ENCODE peak calls at places on chromosomes 16 and 17, in four cellular contexts. One of them, this sample, is unnamed.
A peak's percentile ranks its signal among the peaks of the same experiment; 100 is the strongest.

GRCh38 chr17:81570896-81571453 is 18.8 kb upstream of the FAAP100 start:
- DNase-seq in DND-41: no peak
- DNase-seq in A549: no peak
- DNase-seq in endodermal cell: no peak
- DNase-seq in this sample: no peak

GRCh38 chr16:85996843-85997242 is 97.9 kb downstream of the IRF8 start:
- DNase-seq in endodermal cell: peak; percentile 15
- DNase-seq in DND-41: no peak
- DNase-seq in A549: no peak
- DNase-seq in this sample: no peak

GRCh38 chr17:40560592-40561293 is 4.5 kb downstream of the CCR7 start:
- DNase-seq in A549: no peak
- DNase-seq in DND-41: peak; percentile 70
- DNase-seq in endodermal cell: no peak
- DNase-seq in this sample: no peak

GRCh38 chr17:17495448-17496188 is 577 bp downstream of the RASD1 start:
- DNase-seq in A549: no peak
- DNase-seq in DND-41: no peak
- DNase-seq in endodermal cell: peak; percentile 90
- DNase-seq in this sample: peak; percentile 52

GRCh38 chr17:79793924-79794304 is 3.0 kb downstream of the CBX8 start:
- DNase-seq in A549: peak; percentile 87
- DNase-seq in DND-41: no peak
- DNase-seq in endodermal cell: peak; percentile 94
- DNase-seq in this sample: no peak

GRCh38 chr17:82065193-82065637 is 389 bp downstream of the DUS1L start:
- DNase-seq in DND-41: peak; percentile 35
- DNase-seq in endodermal cell: no peak
- DNase-seq in A549: no peak
- DNase-seq in this sample: no peak

GRCh38 chr16:23145608-23146007 is 3.6 kb downstream of the USP31 start:
- DNase-seq in DND-41: no peak
- DNase-seq in A549: peak; percentile 41
- DNase-seq in endodermal cell: no peak
- DNase-seq in this sample: peak; percentile 95

GRCh38 chr16:86706726-86707125 is 128.4 kb downstream of the FOXL1 start:
- DNase-seq in DND-41: no peak
- DNase-seq in endodermal cell: no peak
- DNase-seq in A549: no peak
- DNase-seq in this sample: no peak

GRCh38 chr17:2777242-2777867 is 18.9 kb upstream of the RAP1GAP2 start:
- DNase-seq in DND-41: no peak
- DNase-seq in A549: no peak
- DNase-seq in endodermal cell: peak; percentile 84
- DNase-seq in this sample: no peak

GRCh38 chr17:41486809-41487530 is 2.7 kb downstream of the KRT36 start:
- DNase-seq in A549: peak; percentile 48
- DNase-seq in DND-41: peak; percentile 7
- DNase-seq in endodermal cell: peak; percentile 97
- DNase-seq in this sample: no peak

GRCh38 chr17:8029121-8029520 is 9.7 kb upstream of the ALOX15B start:
- DNase-seq in A549: no peak
- DNase-seq in endodermal cell: no peak
- DNase-seq in DND-41: no peak
- DNase-seq in this sample: peak; percentile 65

GRCh38 chr17:40360091-40360490 is 4.4 kb downstream of the GJD3 start:
- DNase-seq in endodermal cell: no peak
- DNase-seq in DND-41: no peak
- DNase-seq in A549: no peak
- DNase-seq in this sample: no peak

GRCh38 chr17:50114849-50115357 is 15.1 kb downstream of the SAMD14 start:
- DNase-seq in A549: peak; percentile 82
- DNase-seq in DND-41: peak; percentile 45
- DNase-seq in endodermal cell: peak; percentile 89
- DNase-seq in this sample: peak; percentile 63

GRCh38 chr17:79612468-79613194 is 1.8 kb upstream of the RBFOX3 start:
- DNase-seq in A549: peak; percentile 92
- DNase-seq in endodermal cell: peak; percentile 99
- DNase-seq in DND-41: peak; percentile 59
- DNase-seq in this sample: no peak

GRCh38 chr16:56370836-56371235 is 54.5 kb downstream of the AMFR start:
- DNase-seq in DND-41: no peak
- DNase-seq in A549: peak; percentile 53
- DNase-seq in endodermal cell: no peak
- DNase-seq in this sample: no peak

GRCh38 chr17:82966415-82966814 is 113.0 kb upstream of the METRNL start:
- DNase-seq in DND-41: no peak
- DNase-seq in endodermal cell: peak; percentile 36
- DNase-seq in A549: no peak
- DNase-seq in this sample: no peak

GRCh38 chr17:49952209-49952911 is 16.6 kb upstream of the DLX4 start:
- DNase-seq in DND-41: peak; percentile 61
- DNase-seq in A549: peak; percentile 85
- DNase-seq in endodermal cell: peak; percentile 99
- DNase-seq in this sample: peak; percentile 65

GRCh38 chr16:77467929-77468328 is 33.1 kb upstream of the ADAMTS18 start:
- DNase-seq in DND-41: no peak
- DNase-seq in endodermal cell: peak; percentile 65
- DNase-seq in A549: no peak
- DNase-seq in this sample: no peak

GRCh38 chr17:47949197-47949759 is 7.9 kb downstream of the PNPO start:
- DNase-seq in A549: peak; percentile 85
- DNase-seq in endodermal cell: peak; percentile 99
- DNase-seq in DND-41: peak; percentile 72
- DNase-seq in this sample: no peak

GRCh38 chr17:56292010-56292409 is 138.7 kb downstream of the ANKFN1 start:
- DNase-seq in A549: no peak
- DNase-seq in DND-41: no peak
- DNase-seq in endodermal cell: no peak
- DNase-seq in this sample: peak; percentile 47

GRCh38 chr16:11238272-11239202 is 17.5 kb downstream of the SOCS1 start:
- DNase-seq in endodermal cell: peak; percentile 69
- DNase-seq in A549: no peak
- DNase-seq in DND-41: no peak
- DNase-seq in this sample: no peak

GRCh38 chr16:75420987-75421819 is 12.1 kb downstream of the CFDP1 start:
- DNase-seq in endodermal cell: peak; percentile 93
- DNase-seq in A549: peak; percentile 45
- DNase-seq in DND-41: peak; percentile 61
- DNase-seq in this sample: peak; percentile 37

GRCh38 chr17:77958716-77959215 is 263 bp downstream of the TNRC6C start:
- DNase-seq in endodermal cell: no peak
- DNase-seq in A549: no peak
- DNase-seq in DND-41: no peak
- DNase-seq in this sample: no peak

GRCh38 chr17:73787036-73787720 is 142.9 kb upstream of the SDK2 start:
- DNase-seq in endodermal cell: peak; percentile 58
- DNase-seq in A549: no peak
- DNase-seq in DND-41: no peak
- DNase-seq in this sample: no peak

GRCh38 chr16:81238296-81239011 is at the start of gene BCO1:
- DNase-seq in DND-41: no peak
- DNase-seq in A549: peak; percentile 63
- DNase-seq in endodermal cell: peak; percentile 76
- DNase-seq in this sample: peak; percentile 61

GRCh38 chr17:33099906-33100305 is 108.3 kb downstream of the SPACA3 start:
- DNase-seq in endodermal cell: no peak
- DNase-seq in DND-41: no peak
- DNase-seq in A549: no peak
- DNase-seq in this sample: no peak

GRCh38 chr16:84484579-84485254 is 19.7 kb downstream of the MEAK7 start:
- DNase-seq in DND-41: no peak
- DNase-seq in endodermal cell: peak; percentile 86
- DNase-seq in A549: peak; percentile 62
- DNase-seq in this sample: no peak

GRCh38 chr16:59701987-59702386 is 967.9 kb upstream of the GOT2 start:
- DNase-seq in DND-41: no peak
- DNase-seq in endodermal cell: no peak
- DNase-seq in A549: no peak
- DNase-seq in this sample: no peak

GRCh38 chr16:64363039-64363438 is 758.8 kb downstream of the CDH11 start:
- DNase-seq in endodermal cell: no peak
- DNase-seq in DND-41: no peak
- DNase-seq in A549: no peak
- DNase-seq in this sample: no peak

GRCh38 chr16:73015612-73016487 is 32.1 kb downstream of the ZFHX3 start:
- DNase-seq in DND-41: no peak
- DNase-seq in endodermal cell: peak; percentile 36
- DNase-seq in A549: peak; percentile 37
- DNase-seq in this sample: peak; percentile 79
- H3K4me1 ChIP-seq in DND-41: no peaks in the 10 kb centered on the region
- H3K4me1 ChIP-seq in endodermal cell: no peaks in the 10 kb centered on the region
- H3K4me1 ChIP-seq in A549: peaks cover 67% of the 10 kb centered on the region
- H3K4me1 ChIP-seq in this sample: peaks cover 6% of the 10 kb centered on the region

GRCh38 chr17:74798239-74798707 is 22.1 kb upstream of the NAT9 start:
- DNase-seq in DND-41: no peak
- DNase-seq in A549: no peak
- DNase-seq in endodermal cell: no peak
- DNase-seq in this sample: no peak
- H3K27ac ChIP-seq in DND-41: no peak overlapping the region
- H3K27ac ChIP-seq in A549: no peak overlapping the region
- H3K27ac ChIP-seq in endodermal cell: no peak overlapping the region
- H3K27ac ChIP-seq in this sample: no peak overlapping the region

DNA sequence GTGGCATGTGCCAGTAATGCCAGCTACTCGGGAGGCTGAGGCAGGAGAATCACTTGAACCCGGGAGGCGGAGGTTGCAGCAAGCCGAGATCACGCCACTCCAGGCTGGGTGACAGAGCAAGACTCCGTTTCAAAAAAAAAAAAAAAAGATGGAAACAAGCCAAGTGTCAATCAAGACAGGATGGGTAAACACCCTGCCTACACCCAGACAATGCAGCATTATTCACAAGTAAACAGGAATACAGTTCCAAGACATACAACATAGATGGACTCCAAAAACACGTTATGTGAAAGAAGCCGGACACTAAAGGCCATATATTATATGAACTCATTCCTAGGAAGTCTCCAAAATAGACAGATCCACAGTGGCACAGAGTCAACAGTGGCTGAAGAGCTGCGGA is 33.9 kb downstream of the ANKRD11 start:
- DNase-seq in endodermal cell: no peak
- DNase-seq in DND-41: no peak
- DNase-seq in A549: no peak
- DNase-seq in this sample: no peak
- H3K4me1 ChIP-seq in endodermal cell: no peaks in the 10 kb centered on the region
- H3K4me1 ChIP-seq in DND-41: peaks cover 6% of the 10 kb centered on the region
- H3K4me1 ChIP-seq in A549: peaks cover 60% of the 10 kb centered on the region
- H3K4me1 ChIP-seq in this sample: peaks cover 15% of the 10 kb centered on the region

GRCh38 chr16:72990571-72990970 is 57.4 kb downstream of the ZFHX3 start:
- DNase-seq in A549: no peak
- DNase-seq in DND-41: no peak
- DNase-seq in endodermal cell: no peak
- DNase-seq in this sample: no peak

GRCh38 chr16:72992142-72992601 is 55.8 kb downstream of the ZFHX3 start:
- DNase-seq in DND-41: no peak
- DNase-seq in endodermal cell: peak; percentile 82
- DNase-seq in A549: no peak
- DNase-seq in this sample: no peak

GRCh38 chr16:72990003-72990521 is 57.9 kb downstream of the ZFHX3 start:
- DNase-seq in endodermal cell: peak; percentile 68
- DNase-seq in A549: no peak
- DNase-seq in DND-41: no peak
- DNase-seq in this sample: peak; percentile 47

GRCh38 chr16:72991211-72991610 is 56.7 kb downstream of the ZFHX3 start:
- DNase-seq in endodermal cell: no peak
- DNase-seq in DND-41: no peak
- DNase-seq in A549: no peak
- DNase-seq in this sample: no peak

DNA sequence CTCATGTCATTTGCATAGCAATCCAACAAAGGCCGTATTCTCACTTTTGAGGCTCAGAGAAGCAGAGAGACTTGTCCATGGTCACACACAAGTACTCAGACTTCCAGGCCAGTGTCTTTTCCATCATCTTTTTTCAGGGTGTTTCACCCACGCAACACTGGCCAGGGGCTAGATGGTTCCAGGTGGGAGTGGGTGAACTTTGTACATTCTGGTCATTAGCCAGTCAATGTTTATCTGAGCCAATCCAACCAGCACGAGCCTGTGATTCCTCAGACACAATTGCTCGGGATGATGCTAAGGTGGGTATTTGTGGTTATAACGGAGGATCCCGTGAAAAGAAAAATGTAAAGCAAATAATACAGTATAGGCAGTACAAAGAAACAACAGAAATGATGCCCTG is 56.3 kb downstream of the ZFHX3 start:
- DNase-seq in endodermal cell: no peak
- DNase-seq in DND-41: no peak
- DNase-seq in A549: no peak
- DNase-seq in this sample: no peak
- H3K27ac ChIP-seq in endodermal cell: no peak overlapping the region
- H3K27ac ChIP-seq in DND-41: no peak overlapping the region
- H3K27ac ChIP-seq in A549: peak overlapping the region; percentile 53
- H3K27ac ChIP-seq in this sample: no peak overlapping the region

This sample was measured in foreskin keratinocyte.